ENCODE peak calls at places on chromosomes 13 and 19, in eight cellular contexts. M is GM23338, J is DND-41, Q is ascending aorta, E is fibroblast of the aortic adventitia, Y is fibroblast of pulmonary artery, X is AG04450, L is BE2C. W is an unnamed sample.

GRCh38 chr19:39679056-39679790 is 23.5 kb downstream of the LGALS16 start:
- DNase-seq in X (no peak), J (no peak), Q (no peak), E (peak), M (no peak), L (no peak), Y (no peak), W (peak)

GRCh38 chr19:46841458-46842083 is 9.1 kb downstream of the AP2S1 start:
- DNase-seq in E (peak), Y (peak), J (no peak), X (no peak), L (peak), M (no peak), Q (no peak), W (no peak)

GRCh38 chr13:101728021-101728420 is 275.5 kb downstream of the ITGBL1 start:
- DNase-seq in Q (no peak), M (no peak), X (no peak), J (no peak), E (no peak), L (no peak), Y (no peak), W (no peak)

GRCh38 chr13:27440408-27440807 is 10.0 kb downstream of the MTIF3 start:
- DNase-seq in J (no peak), Y (no peak), Q (no peak), M (no peak), L (no peak), X (no peak), E (no peak), W (peak)

GRCh38 chr13:99525967-99526366 is 24.7 kb downstream of the TM9SF2 start:
- DNase-seq in E (no peak), L (no peak), J (no peak), X (no peak), Y (no peak), Q (no peak), M (no peak), W (no peak)

GRCh38 chr13:102648046-102648445 is 46.8 kb downstream of the METTL21C start:
- DNase-seq in M (no peak), Q (no peak), L (no peak), E (no peak), X (no peak), Y (no peak), J (no peak), W (no peak)

GRCh38 chr19:48842744-48843162 is 6.5 kb upstream of the HSD17B14 start:
- DNase-seq in J (peak), L (peak), Q (no peak), X (no peak), E (peak), Y (peak), M (peak), W (peak)

GRCh38 chr13:99566125-99567083 is 65.1 kb downstream of the TM9SF2 start:
- DNase-seq in M (peak), J (no peak), E (no peak), Q (no peak), L (no peak), X (no peak), Y (no peak), W (peak)

GRCh38 chr13:70339738-70340137 is 231.5 kb upstream of the KLHL1 start:
- DNase-seq in Q (no peak), Y (no peak), M (peak), E (no peak), X (no peak), J (no peak), L (peak), W (peak)

GRCh38 chr19:23460656-23461055 is 65.4 kb upstream of the ZNF91 start:
- DNase-seq in J (no peak), Q (no peak), Y (no peak), X (no peak), M (no peak), E (no peak), L (no peak), W (no peak)

GRCh38 chr13:44312898-44313551 is 60.6 kb upstream of the SERP2 start:
- DNase-seq in X (peak), L (no peak), M (no peak), Y (peak), E (peak), J (no peak), Q (no peak), W (no peak)

GRCh38 chr13:20573186-20573585 is 6.2 kb downstream of the IFT88 start:
- DNase-seq in M (no peak), Y (no peak), Q (no peak), X (no peak), J (no peak), E (no peak), L (no peak), W (no peak)

GRCh38 chr19:50516859-50517703 is 3.4 kb upstream of the ASPDH start:
- DNase-seq in M (peak), X (no peak), Y (no peak), E (no peak), Q (no peak), J (no peak), L (no peak), W (no peak)

GRCh38 chr13:94344126-94344863 is 135.2 kb downstream of the DCT start:
- DNase-seq in M (peak), E (peak), Q (no peak), J (no peak), X (no peak), Y (no peak), L (no peak), W (peak)

GRCh38 chr13:52786747-52787146 is 47.1 kb upstream of the CNMD start:
- DNase-seq in L (no peak), X (no peak), J (no peak), Y (no peak), Q (no peak), M (no peak), E (no peak), W (no peak)

GRCh38 chr19:49567722-49568454 is 12.5 kb downstream of the NOSIP start:
- DNase-seq in Q (no peak), E (peak), Y (no peak), L (no peak), M (no peak), X (no peak), J (peak), W (peak)

GRCh38 chr19:44777715-44778347 is at the start of gene CBLC:
- DNase-seq in M (peak), X (no peak), Q (no peak), Y (no peak), E (no peak), J (no peak), L (peak), W (no peak)

GRCh38 chr13:22357132-22357531 is 686.3 kb downstream of the FGF9 start:
- DNase-seq in X (no peak), M (no peak), J (no peak), Y (no peak), E (no peak), Q (no peak), L (no peak), W (no peak)

GRCh38 chr13:29802621-29803020 is 47.8 kb downstream of the UBL3 start:
- DNase-seq in X (no peak), J (no peak), M (no peak), Y (peak), L (no peak), Q (no peak), E (peak), W (no peak)

GRCh38 chr13:21738636-21739035 is 67.8 kb downstream of the FGF9 start:
- DNase-seq in X (no peak), Y (no peak), M (no peak), L (no peak), Q (no peak), J (no peak), E (no peak), W (no peak)

GRCh38 chr13:43805681-43806128 is 18.9 kb upstream of the ENOX1 start:
- DNase-seq in J (no peak), X (no peak), Q (no peak), Y (no peak), M (peak), E (no peak), L (no peak), W (peak)

GRCh38 chr19:13848811-13849241 is 28.1 kb upstream of the NANOS3 start:
- DNase-seq in L (no peak), E (no peak), Q (no peak), X (no peak), J (no peak), Y (no peak), M (no peak), W (no peak)

GRCh38 chr13:20711301-20712044 is 8.0 kb downstream of the IL17D start:
- DNase-seq in Q (no peak), L (no peak), J (no peak), Y (no peak), E (no peak), M (peak), X (no peak), W (peak)

GRCh38 chr13:106599875-106600797 is 32.2 kb upstream of the ARGLU1 start:
- DNase-seq in Q (no peak), Y (peak), E (peak), M (no peak), L (no peak), J (peak), X (peak), W (no peak)

GRCh38 chr19:35224681-35225604 is 3.6 kb downstream of the FAM187B start:
- DNase-seq in X (no peak), Q (no peak), L (no peak), Y (no peak), E (no peak), M (peak), J (no peak), W (no peak)

GRCh38 chr19:1041835-1042685 is 2.2 kb downstream of the ABCA7 start:
- DNase-seq in M (no peak), E (no peak), Y (no peak), X (no peak), Q (no peak), J (no peak), L (peak), W (no peak)

GRCh38 chr13:93227906-93228801 is 1.5 kb downstream of the GPC6 start:
- DNase-seq in X (no peak), M (peak), L (peak), E (peak), Q (no peak), Y (peak), J (no peak), W (no peak)

GRCh38 chr13:47933688-47934011 is 67.4 kb downstream of the SUCLA2 start:
- DNase-seq in X (no peak), Y (peak), J (peak), M (no peak), Q (no peak), E (no peak), L (no peak), W (no peak)

GRCh38 chr13:99935772-99936171 is 35.8 kb downstream of the ZIC5 start:
- DNase-seq in J (no peak), Y (no peak), M (peak), Q (no peak), X (no peak), E (no peak), L (no peak), W (no peak)

GRCh38 chr13:96403241-96403640 is 313.3 kb downstream of the HS6ST3 start:
- DNase-seq in Y (no peak), M (no peak), X (no peak), Q (no peak), J (no peak), E (no peak), L (no peak), W (no peak)

GRCh38 chr13:25645681-25646080 is 273.9 kb downstream of the ATP8A2 start:
- DNase-seq in J (no peak), Q (no peak), M (no peak), E (no peak), Y (no peak), X (no peak), L (no peak), W (no peak)
- H3K4me3 ChIP-seq in J (no peak), Q (no peak), M (no peak), E (no peak), Y (no peak), X (no peak), L (no peak), W (no peak)

GRCh38 chr13:50617134-50617721 is 226.3 kb downstream of the DLEU7 start:
- DNase-seq in E (peak), Y (peak), Q (no peak), J (no peak), L (no peak), M (no peak), X (no peak), W (no peak)

GRCh38 chr13:50613356-50613831 is 230.1 kb downstream of the DLEU7 start:
- DNase-seq in Q (no peak), J (no peak), M (no peak), X (no peak), Y (peak), E (peak), L (no peak), W (no peak)

GRCh38 chr13:50615234-50615633 is 228.3 kb downstream of the DLEU7 start:
- DNase-seq in M (no peak), L (no peak), E (no peak), Y (no peak), J (no peak), Q (no peak), X (no peak), W (no peak)

GRCh38 chr13:50618206-50618605 is 225.3 kb downstream of the DLEU7 start:
- DNase-seq in L (no peak), Q (no peak), M (no peak), E (no peak), X (no peak), Y (no peak), J (no peak), W (no peak)

DNA sequence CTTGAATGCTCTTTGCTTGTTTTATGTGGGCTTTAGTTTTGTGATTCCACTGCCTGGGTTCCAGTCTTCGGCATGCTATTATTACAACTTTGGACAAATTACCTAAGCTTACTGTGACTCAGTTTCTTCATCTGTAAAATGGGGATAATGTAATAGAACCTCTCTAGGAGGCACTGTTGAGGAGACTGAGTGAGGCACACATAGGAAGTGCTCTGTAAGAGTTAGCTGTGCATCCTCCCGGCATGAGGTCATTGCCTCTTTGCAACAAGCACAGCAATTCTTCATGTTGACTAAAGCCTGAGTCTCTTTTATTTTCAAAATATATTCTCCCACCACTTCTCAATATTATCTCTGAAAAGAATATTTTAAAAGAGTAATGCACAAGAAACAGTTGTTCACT is 227.4 kb downstream of the DLEU7 start:
- DNase-seq in M (no peak), X (peak), Q (no peak), E (peak), J (no peak), L (no peak), Y (peak), W (no peak)
- TF ChIP-seq CTCF in M (no peak), X (no peak), Q (no peak), E (no peak), J (peak), L (no peak), Y (no peak), W (no peak)

GRCh38 chr19:43766755-43767043 is 11.9 kb upstream of the SMG9 start:
- DNase-seq in E (no peak), L (no peak), J (no peak), M (no peak), Q (no peak), X (no peak), Y (no peak), W (no peak)
- H3K4me3 ChIP-seq in E (no peak), L (no peak), J (no peak), M (no peak), Q (no peak), X (no peak), Y (no peak), W (no peak)

GRCh38 chr19:11558881-11559828 is at the start of gene ELOF1:
- DNase-seq in J (peak), M (peak), E (peak), X (peak), Y (peak), Q (peak), L (peak), W (peak)
- TF ChIP-seq CTCF in J (peak), M (peak), E (peak), X (peak), Y (peak), Q (peak), L (no peak), W (no peak)

DNA sequence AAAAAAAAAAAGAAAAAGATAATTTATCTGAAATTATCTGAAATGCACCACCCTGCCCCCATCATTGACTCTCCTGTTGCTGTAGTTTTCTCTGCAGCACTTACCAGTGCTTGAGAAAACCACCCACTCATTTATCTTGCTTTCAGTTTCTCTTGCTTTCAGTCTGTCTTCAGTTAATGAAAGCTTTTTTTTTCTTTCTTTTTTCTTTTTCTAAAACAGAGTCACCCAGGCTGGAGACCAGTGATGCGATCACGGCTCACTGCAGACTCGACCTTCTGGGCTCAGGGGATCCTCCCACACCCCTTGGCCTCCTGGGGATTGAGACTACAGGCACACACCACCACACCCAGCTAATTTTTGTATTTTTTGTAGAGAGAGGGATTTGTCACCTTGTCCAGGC is 4.3 kb upstream of the ACP5 start:
- DNase-seq in E (peak), J (peak), L (no peak), X (no peak), Y (peak), M (no peak), Q (no peak), W (peak)
- H3K4me3 ChIP-seq in E (no peak), J (peak), L (no peak), X (no peak), Y (no peak), M (no peak), Q (no peak), W (no peak)

GRCh38 chr13:110092869-110093268 is 214.1 kb downstream of the COL4A1 start:
- DNase-seq in J (no peak), M (no peak), Y (peak), Q (no peak), E (peak), X (no peak), L (no peak), W (no peak)

GRCh38 chr13:110089100-110089499 is 217.9 kb downstream of the COL4A1 start:
- DNase-seq in X (no peak), E (no peak), J (no peak), Y (no peak), L (no peak), Q (no peak), M (no peak), W (no peak)

DNA sequence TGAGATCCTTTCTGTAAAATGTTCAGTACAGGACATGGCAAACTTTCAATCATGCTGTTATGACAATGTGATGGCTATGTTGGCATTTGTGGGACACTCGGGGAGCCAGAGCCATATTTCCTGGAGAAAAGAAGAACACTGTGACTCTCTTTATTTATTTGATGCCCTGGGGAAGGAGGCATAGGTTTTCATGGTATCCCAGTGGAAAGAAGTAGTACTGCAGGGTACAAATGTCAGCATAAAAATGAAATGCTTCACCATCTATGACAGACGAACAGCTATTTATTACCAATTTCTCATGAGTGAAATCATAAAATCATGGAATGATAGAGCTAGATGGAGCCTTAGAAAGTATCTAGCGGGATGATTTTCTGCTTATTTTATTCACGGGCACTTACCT is 217.1 kb downstream of the COL4A1 start:
- DNase-seq in Q (no peak), X (no peak), J (no peak), Y (no peak), L (no peak), M (peak), E (no peak), W (no peak)
- TF ChIP-seq CTCF in Q (no peak), X (peak), J (peak), Y (peak), L (peak), M (peak), E (peak), W (peak)

W was measured in GM12865.